ENCODE peak calls at places on chromosomes 11 and 22, in four cellular contexts. E, N, Z and X are unnamed samples.
A peak's percentile ranks its signal among the peaks of the same experiment; 100 is the strongest.

GRCh38 chr11:29019960-29020683 is 911.9 kb downstream of the METTL15 start:
- DNase-seq in Z (no peak), N (no peak), E (no peak), X (no peak)

GRCh38 chr11:129709801-129710398 is 105.7 kb upstream of the TMEM45B start:
- DNase-seq in Z (no peak), N (no peak), E (no peak), X (no peak)

GRCh38 chr11:6251990-6252473 is 7.6 kb upstream of the CCKBR start:
- DNase-seq in N (no peak), Z (peak; percentile 69), E (no peak), X (no peak)

GRCh38 chr11:125128450-125128849 is 17.0 kb upstream of the TMEM218 start:
- DNase-seq in N (no peak), E (no peak), Z (no peak), X (no peak)

GRCh38 chr11:126317681-126318641 is 14.1 kb downstream of the DCPS start:
- DNase-seq in N (peak; percentile 76), Z (peak; percentile 73), E (peak; percentile 68), X (peak; percentile 55)

GRCh38 chr11:2209370-2209801 is 37.8 kb upstream of the TH start:
- DNase-seq in E (no peak), N (peak; percentile 11), Z (peak; percentile 14), X (no peak)

GRCh38 chr11:50186146-50186545 is 153.5 kb downstream of the OR4C45 start:
- DNase-seq in N (no peak), E (no peak), Z (no peak), X (no peak)

GRCh38 chr11:126352934-126353801 is 2.3 kb upstream of the ST3GAL4 start:
- DNase-seq in N (no peak), E (peak; percentile 86), Z (no peak), X (no peak)

GRCh38 chr11:65814131-65814959 is 19.4 kb upstream of the SNX32 start:
- DNase-seq in N (no peak), Z (no peak), E (no peak), X (peak; percentile 47)

GRCh38 chr22:40679249-40679963 is at the start of gene MCHR1:
- DNase-seq in E (no peak), Z (no peak), N (no peak), X (no peak)

GRCh38 chr11:122690801-122691649 is 35.5 kb downstream of the UBASH3B start:
- DNase-seq in N (no peak), Z (no peak), E (peak; percentile 90), X (no peak)

GRCh38 chr11:70128435-70128906 is 50.4 kb downstream of the ANO1 start:
- DNase-seq in N (no peak), Z (no peak), E (no peak), X (no peak)

GRCh38 chr11:64499261-64500004 is 91.6 kb upstream of the SLC22A12 start:
- DNase-seq in N (no peak), E (peak; percentile 92), Z (no peak), X (no peak)

GRCh38 chr11:117997436-117998200 is 11.4 kb downstream of the IL10RA start:
- DNase-seq in N (no peak), E (no peak), Z (no peak), X (no peak)

GRCh38 chr11:61345954-61346814 is 13.2 kb downstream of the TKFC start:
- DNase-seq in Z (no peak), E (peak; percentile 51), N (no peak), X (no peak)

GRCh38 chr22:50399751-50400331 is 56.7 kb downstream of the PPP6R2 start:
- DNase-seq in N (no peak), Z (no peak), E (peak; percentile 52), X (peak; percentile 42)

GRCh38 chr11:132590554-132590953 is 941.7 kb downstream of the OPCML start:
- DNase-seq in Z (no peak), E (no peak), N (no peak), X (no peak)

GRCh38 chr11:29334781-29335140 is 682.1 kb downstream of the KCNA4 start:
- DNase-seq in E (no peak), Z (no peak), N (no peak), X (no peak)

GRCh38 chr11:44564653-44565007 is 833 bp upstream of the CD82 start:
- DNase-seq in N (peak; percentile 87), Z (no peak), E (no peak), X (peak; percentile 75)

GRCh38 chr11:119419834-119420492 is 3.0 kb downstream of the THY1 start:
- DNase-seq in Z (no peak), N (no peak), E (no peak), X (no peak)

GRCh38 chr11:60870276-60870675 is 2.9 kb downstream of the ZP1 start:
- DNase-seq in N (no peak), Z (no peak), E (no peak), X (no peak)

GRCh38 chr11:70332567-70332966 is 62.1 kb downstream of the PPFIA1 start:
- DNase-seq in N (no peak), E (no peak), Z (no peak), X (no peak)

GRCh38 chr11:45924036-45924915 is 1.8 kb downstream of the LARGE2 start:
- DNase-seq in N (no peak), Z (peak; percentile 17), E (no peak), X (no peak)

GRCh38 chr11:28566643-28567042 is 458.5 kb downstream of the METTL15 start:
- DNase-seq in E (no peak), Z (peak; percentile 84), N (peak; percentile 43), X (peak; percentile 29)

GRCh38 chr11:65615950-65616574 is 486 bp downstream of the PCNX3 start:
- DNase-seq in E (peak; percentile 42), Z (peak; percentile 74), N (no peak), X (no peak)

GRCh38 chr11:131746201-131746600 is 375.8 kb downstream of the NTM start:
- DNase-seq in E (no peak), Z (no peak), N (no peak), X (no peak)

GRCh38 chr11:75776546-75776945 is 8.0 kb downstream of the DGAT2 start:
- DNase-seq in Z (no peak), N (no peak), E (no peak), X (no peak)

GRCh38 chr22:21659864-21660525 is 5.8 kb upstream of the PPIL2 start:
- DNase-seq in N (no peak), Z (no peak), E (no peak), X (no peak)

GRCh38 chr11:65003282-65003681 is 6.5 kb upstream of the BATF2 start:
- DNase-seq in Z (no peak), N (no peak), E (no peak), X (no peak)

GRCh38 chr11:34356576-34356917 is 1.3 kb downstream of the ABTB2 start:
- DNase-seq in N (no peak), E (no peak), Z (no peak), X (no peak)

GRCh38 chr11:73856001-73856663 is 20.5 kb downstream of the COA4 start:
- DNase-seq in E (no peak), Z (no peak), N (no peak), X (no peak)

GRCh38 chr11:13127161-13127560 is 118.0 kb downstream of the RASSF10 start:
- DNase-seq in Z (no peak), E (no peak), N (no peak), X (no peak)

GRCh38 chr11:12120031-12121008 is 9.9 kb downstream of the MICAL2 start:
- DNase-seq in Z (no peak), N (no peak), E (no peak), X (no peak)

GRCh38 chr11:100841711-100842407 is 154.8 kb downstream of the ARHGAP42 start:
- DNase-seq in N (no peak), E (no peak), Z (no peak), X (no peak)

GRCh38 chr22:29998627-29999026 is 81.6 kb upstream of the HORMAD2 start:
- DNase-seq in Z (no peak), N (no peak), E (no peak), X (no peak)

GRCh38 chr11:44837650-44838049 is 110.9 kb downstream of the TSPAN18 start:
- DNase-seq in N (no peak), Z (no peak), E (no peak), X (no peak)

GRCh38 chr11:95625164-95626017 is 164.2 kb downstream of the FAM76B start:
- DNase-seq in N (no peak), E (no peak), Z (no peak), X (no peak)

GRCh38 chr11:114192841-114193389 is 103.3 kb upstream of the NNMT start:
- DNase-seq in Z (no peak), N (no peak), E (peak; percentile 21), X (no peak)

GRCh38 chr22:49642741-49643140 is 184.9 kb downstream of the BRD1 start:
- DNase-seq in N (no peak), E (no peak), Z (no peak), X (no peak)

GRCh38 chr22:46830001-46830715 is 67.7 kb downstream of the TBC1D22A start:
- DNase-seq in Z (peak; percentile 55), N (peak; percentile 53), E (no peak), X (no peak)
- H3K4me3 ChIP-seq in Z (no peak overlapping the region), N (no peak overlapping the region), E (no peak overlapping the region), X (no peak overlapping the region)

DNA sequence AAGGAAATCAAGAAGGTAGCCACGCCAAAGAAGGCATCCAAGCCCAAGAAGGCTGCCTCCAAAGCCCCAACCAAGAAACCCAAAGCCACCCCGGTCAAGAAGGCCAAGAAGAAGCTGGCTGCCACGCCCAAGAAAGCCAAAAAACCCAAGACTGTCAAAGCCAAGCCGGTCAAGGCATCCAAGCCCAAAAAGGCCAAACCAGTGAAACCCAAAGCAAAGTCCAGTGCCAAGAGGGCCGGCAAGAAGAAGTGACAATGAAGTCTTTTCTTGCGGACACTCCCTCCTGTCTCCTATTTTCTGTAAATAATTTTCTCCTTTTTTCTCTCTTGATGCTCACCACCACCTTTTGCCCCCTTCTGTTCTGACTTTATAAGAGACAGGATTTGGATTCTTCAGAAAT is 1.9 kb upstream of the GCAT start:
- DNase-seq in Z (no peak), N (no peak), E (no peak), X (no peak)
- H3K4me3 ChIP-seq in Z (peak overlapping the region; percentile 29), N (peak overlapping the region; percentile 63), E (no peak overlapping the region), X (no peak overlapping the region)

GRCh38 chr11:111605681-111606080 is 3.4 kb downstream of the SIK2 start:
- DNase-seq in N (no peak), E (no peak), Z (no peak), X (no peak)
- H3K4me3 ChIP-seq in N (no peak overlapping the region), E (no peak overlapping the region), Z (no peak overlapping the region), X (no peak overlapping the region)

GRCh38 chr22:46578824-46579561 is 41.2 kb upstream of the GRAMD4 start:
- DNase-seq in Z (peak; percentile 39), N (no peak), E (no peak), X (no peak)
- H3K4me3 ChIP-seq in Z (no peak overlapping the region), N (no peak overlapping the region), E (peak overlapping the region; percentile 71), X (no peak overlapping the region)

DNA sequence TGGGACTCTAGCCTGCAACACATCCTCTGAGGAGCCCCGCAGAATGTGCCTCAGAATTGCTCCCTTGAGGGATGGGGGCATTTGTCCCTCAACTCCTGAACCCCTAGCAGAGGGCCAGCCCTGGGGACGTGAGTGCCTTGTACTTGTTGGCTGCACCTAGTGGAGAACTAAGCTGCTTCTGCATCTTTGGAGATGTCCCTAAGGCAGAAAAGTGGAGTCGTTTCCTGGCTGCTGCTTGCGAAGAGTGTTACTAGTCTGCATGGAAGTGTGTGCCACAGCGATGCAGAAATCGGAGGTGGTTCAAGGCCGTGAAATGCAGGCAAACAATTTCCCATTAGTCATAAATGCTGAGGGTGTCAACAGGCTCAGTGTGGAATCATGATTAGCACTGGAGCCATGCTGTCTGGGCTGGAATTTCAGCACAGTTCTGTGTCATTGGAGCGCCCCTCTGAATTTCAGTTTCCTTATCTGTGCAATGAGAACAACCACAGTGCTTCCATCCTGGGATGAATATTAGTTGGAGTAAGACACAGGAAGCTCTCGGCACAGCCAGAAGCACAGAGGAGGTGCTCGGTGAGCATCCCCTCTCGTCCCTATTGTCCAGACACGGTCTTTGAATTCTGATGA is 56.5 kb downstream of the MIAT start:
- DNase-seq in N (no peak), Z (no peak), E (no peak), X (no peak)
- H3K4me3 ChIP-seq in N (no peak overlapping the region), Z (no peak overlapping the region), E (no peak overlapping the region), X (no peak overlapping the region)

GRCh38 chr11:67441731-67442401 is 1.4 kb downstream of the CORO1B start:
- DNase-seq in Z (no peak), E (no peak), N (no peak), X (no peak)
- H3K4me3 ChIP-seq in Z (no peak overlapping the region), E (no peak overlapping the region), N (no peak overlapping the region), X (no peak overlapping the region)